ENCODE peak calls at places on chromosomes 2 and 18, in seven cellular contexts. F, S, I, T, K, P and A are unnamed samples. For H3K4me1, the result is how much of the 10 kb centered on the place peaks cover.

GRCh38 chr2:183799761-183800160 is 675.5 kb downstream of the NUP35 start:
- DNase-seq in S (no peak), T (no peak), K (no peak), P (no peak), I (no peak), F (no peak), A (no peak)

GRCh38 chr18:24118750-24119577 is 19.9 kb upstream of the CABYR start:
- DNase-seq in S (peak), K (peak), I (peak), P (peak), F (peak), T (peak), A (no peak)

GRCh38 chr2:223123859-223124610 is 72.0 kb downstream of the KCNE4 start:
- DNase-seq in P (no peak), F (no peak), T (no peak), K (no peak), I (no peak), S (peak), A (no peak)

GRCh38 chr18:47345996-47346395 is 94.5 kb upstream of the SKOR2 start:
- DNase-seq in T (no peak), F (no peak), I (no peak), K (no peak), S (no peak), P (no peak), A (no peak)

GRCh38 chr2:11346129-11346528 is 1.7 kb upstream of the ROCK2 start:
- DNase-seq in F (no peak), I (no peak), S (no peak), P (no peak), T (no peak), K (no peak), A (no peak)

GRCh38 chr2:8584174-8585066 is 97.4 kb upstream of the ID2 start:
- DNase-seq in T (no peak), K (no peak), P (no peak), I (no peak), S (peak), F (peak), A (no peak)

GRCh38 chr2:200814276-200814815 is 2.6 kb downstream of the BZW1 start:
- DNase-seq in F (no peak), T (no peak), P (no peak), S (no peak), I (no peak), K (no peak), A (no peak)

GRCh38 chr18:79945118-79946042 is 6.1 kb downstream of the SLC66A2 start:
- DNase-seq in P (no peak), K (peak), S (no peak), F (peak), T (no peak), I (no peak), A (no peak)

GRCh38 chr2:39516347-39517101 is 79.4 kb upstream of the MAP4K3 start:
- DNase-seq in K (peak), T (no peak), I (peak), F (peak), P (peak), S (peak), A (no peak)

GRCh38 chr2:227942021-227942420 is 70.6 kb downstream of the DAW1 start:
- DNase-seq in I (peak), K (no peak), P (no peak), S (no peak), T (no peak), F (no peak), A (no peak)

GRCh38 chr2:128591022-128591840 is 272.6 kb upstream of the HS6ST1 start:
- DNase-seq in P (no peak), T (no peak), F (peak), I (no peak), S (no peak), K (no peak), A (no peak)

DNA sequence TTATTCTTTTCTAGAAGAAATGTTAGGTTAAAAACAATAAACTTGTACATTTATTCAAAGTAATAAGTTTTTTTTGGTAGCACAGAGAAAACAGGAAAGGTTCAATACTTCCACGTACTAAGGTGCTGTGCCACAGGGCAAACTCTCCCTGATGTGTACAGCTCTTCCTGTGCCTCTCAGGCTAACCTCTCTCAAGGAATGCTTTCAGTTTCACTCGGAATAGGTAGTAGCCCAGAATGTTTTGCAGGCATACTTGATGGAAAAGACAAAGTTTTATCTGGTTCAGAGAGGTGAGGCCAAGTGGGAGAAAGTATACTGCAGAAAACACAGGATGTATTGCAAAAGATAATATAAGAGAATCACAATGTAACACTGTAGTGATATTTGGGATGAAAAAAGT is 171.0 kb upstream of the ZFP36L2 start:
- DNase-seq in F (no peak), S (no peak), P (no peak), I (no peak), K (no peak), T (no peak), A (no peak)
- H3K4me1 ChIP-seq in F (under half), S (under half), P (under half), I (under half), K (under half), T (under half), A (under half)

GRCh38 chr2:24083567-24084385 is 858 bp downstream of the TP53I3 start:
- DNase-seq in T (peak), P (peak), I (no peak), K (peak), S (peak), F (peak), A (peak)
- TF ChIP-seq POLR2A in T (no peak), P (no peak), I (peak), K (peak), S (no peak), F (no peak), A (no peak)

GRCh38 chr2:237196866-237197618 is 111.4 kb downstream of the COPS8 start:
- DNase-seq in S (peak), T (peak), K (no peak), F (no peak), P (no peak), I (no peak), A (no peak)

GRCh38 chr2:237199082-237199481 is 113.4 kb downstream of the COPS8 start:
- DNase-seq in P (no peak), K (no peak), F (no peak), S (no peak), I (no peak), T (no peak), A (no peak)

GRCh38 chr2:237200462-237200861 is 114.8 kb downstream of the COPS8 start:
- DNase-seq in P (no peak), I (no peak), S (no peak), T (no peak), F (no peak), K (no peak), A (no peak)

GRCh38 chr2:237199577-237199976 is 113.9 kb downstream of the COPS8 start:
- DNase-seq in F (no peak), K (no peak), P (no peak), I (no peak), S (no peak), T (no peak), A (no peak)

GRCh38 chr2:237198144-237198900 is 112.6 kb downstream of the COPS8 start:
- DNase-seq in T (no peak), P (no peak), S (no peak), K (no peak), I (no peak), F (no peak), A (no peak)
- H3K27ac ChIP-seq in T (no peak), P (peak), S (peak), K (peak), I (no peak), F (no peak), A (no peak)

DNA sequence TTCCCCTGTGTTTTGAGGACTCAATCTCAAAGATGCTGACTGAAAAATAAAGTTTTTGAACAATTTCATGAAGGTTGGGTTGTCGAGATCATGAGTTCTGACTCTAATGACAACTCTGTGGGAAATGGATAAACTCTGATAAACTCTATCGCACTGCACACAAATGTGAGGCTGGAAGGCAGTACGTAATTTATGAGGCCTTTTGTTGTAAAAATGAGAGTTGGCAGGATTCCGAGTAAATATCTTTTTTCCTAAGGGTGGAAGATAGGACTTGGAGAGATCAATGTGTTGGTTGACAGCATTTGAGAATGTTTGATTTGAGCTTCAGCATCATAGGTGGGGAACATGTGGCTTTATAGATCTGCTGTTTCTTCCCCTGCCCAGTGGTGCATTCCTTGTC is 90.4 kb downstream of the SPTBN1 start:
- DNase-seq in I (no peak), T (peak), P (no peak), F (no peak), K (no peak), S (no peak), A (no peak)
- H3K4me1 ChIP-seq in I (under half), T (under half), P (half or more), F (half or more), K (under half), S (under half), A (under half)

DNA sequence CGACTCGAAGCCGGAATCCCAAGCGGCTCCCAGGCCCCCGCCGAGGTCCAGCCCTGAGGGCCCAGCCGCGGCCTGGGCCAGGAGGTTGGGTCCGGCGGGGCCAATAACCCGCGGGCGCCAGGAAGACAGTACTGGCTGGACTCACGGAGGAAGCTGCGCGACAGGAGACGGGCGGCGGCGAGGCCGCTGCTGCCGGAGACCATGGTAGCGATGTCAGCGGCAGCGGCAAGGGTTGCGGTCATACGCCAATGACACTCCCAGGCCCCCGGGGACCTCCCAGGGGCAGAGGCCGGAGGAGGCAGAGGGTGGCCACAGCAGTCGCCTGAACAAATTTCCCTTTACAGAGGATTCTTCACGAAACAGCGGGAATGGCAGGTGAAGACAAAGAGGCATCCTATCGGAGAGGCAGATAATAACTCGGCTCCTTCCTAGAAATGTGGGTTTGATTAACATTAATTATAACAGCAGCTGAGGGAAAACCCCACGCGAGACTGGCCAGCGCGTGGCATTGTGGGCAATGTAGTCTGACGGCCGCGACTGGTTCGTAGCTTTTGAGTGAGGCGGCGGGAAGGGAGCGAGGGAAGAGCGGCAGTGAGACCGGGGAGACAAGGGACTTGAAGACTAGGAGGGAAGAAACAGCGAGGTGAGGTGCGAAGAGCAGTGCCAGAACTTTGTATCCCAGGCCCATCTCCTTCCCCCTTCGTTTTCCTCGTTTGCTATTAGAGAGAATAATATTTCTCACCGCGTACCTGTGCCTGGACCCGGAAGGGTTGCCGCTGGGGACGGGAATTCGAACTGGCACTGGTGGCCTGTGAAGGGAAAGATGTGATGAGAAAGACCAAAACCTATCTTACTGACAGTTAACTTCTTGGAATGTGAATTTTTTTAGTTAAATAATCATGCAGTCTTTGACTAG is at the start of gene SUCLG1:
- DNase-seq in T (peak), I (peak), K (peak), F (peak), P (peak), S (peak), A (peak)
- TF ChIP-seq POLR2A in T (peak), I (peak), K (peak), F (no peak), P (peak), S (peak), A (no peak)

GRCh38 chr2:101704816-101705565 is 7.5 kb downstream of the MAP4K4 start:
- DNase-seq in F (no peak), P (no peak), T (no peak), K (no peak), S (no peak), I (no peak), A (no peak)

GRCh38 chr2:101704046-101704466 is 6.5 kb downstream of the MAP4K4 start:
- DNase-seq in F (no peak), I (no peak), T (no peak), S (peak), P (peak), K (no peak), A (no peak)

GRCh38 chr2:101710036-101710689 is 12.7 kb downstream of the MAP4K4 start:
- DNase-seq in F (no peak), T (no peak), K (no peak), P (no peak), S (no peak), I (no peak), A (no peak)

GRCh38 chr2:101706121-101706818 is 8.8 kb downstream of the MAP4K4 start:
- DNase-seq in S (no peak), I (no peak), T (no peak), F (no peak), K (no peak), P (no peak), A (no peak)

DNA sequence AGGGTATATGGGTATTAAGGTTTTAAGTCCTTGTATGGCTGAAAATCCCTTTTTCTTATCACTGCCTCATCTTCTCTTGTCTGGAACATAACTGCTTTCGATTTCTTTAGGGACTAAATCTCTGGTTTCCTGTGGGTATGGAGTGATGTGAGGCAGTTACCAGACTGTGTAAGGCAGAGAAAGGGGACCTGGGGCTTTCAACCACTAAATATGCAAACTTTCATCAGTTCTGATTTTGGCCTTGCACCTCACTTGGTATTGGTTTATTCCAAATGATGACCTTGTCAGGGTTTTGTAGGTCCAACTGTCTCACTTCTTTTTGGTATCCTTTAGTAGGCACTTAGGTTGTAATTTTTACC is 9.3 kb downstream of the MAP4K4 start:
- DNase-seq in T (no peak), S (no peak), K (no peak), F (no peak), P (no peak), I (no peak), A (no peak)
- H3K27ac ChIP-seq in T (no peak), S (no peak), K (no peak), F (no peak), P (no peak), I (no peak), A (no peak)